ENCODE peak calls at places on chromosomes 12 and 14, in six cellular contexts. One of them, this sample, is unnamed.
A peak's percentile ranks its signal among the peaks of the same experiment; 100 is the strongest.

GRCh38 chr14:63383776-63384367 is 65.1 kb upstream of the GPHB5 start:
- DNase-seq in NCI-H1092: no peak
- DNase-seq in left ventricle myocardium superior: no peak
- DNase-seq in AG10803: no peak
- DNase-seq in kidney tubule cell: no peak
- DNase-seq in EH: no peak
- DNase-seq in this sample: no peak

GRCh38 chr12:124745891-124746570 is 117.6 kb downstream of the SCARB1 start:
- DNase-seq in NCI-H1092: peak; percentile 71
- DNase-seq in left ventricle myocardium superior: peak; percentile 95
- DNase-seq in AG10803: peak; percentile 97
- DNase-seq in kidney tubule cell: peak; percentile 90
- DNase-seq in EH: peak; percentile 96
- DNase-seq in this sample: peak; percentile 94

GRCh38 chr12:52947738-52948423 is 1.0 kb upstream of the KRT18 start:
- DNase-seq in NCI-H1092: no peak
- DNase-seq in left ventricle myocardium superior: no peak
- DNase-seq in AG10803: no peak
- DNase-seq in kidney tubule cell: no peak
- DNase-seq in EH: no peak
- DNase-seq in this sample: no peak

GRCh38 chr14:55180434-55180833 is 11.0 kb downstream of the DLGAP5 start:
- DNase-seq in NCI-H1092: no peak
- DNase-seq in left ventricle myocardium superior: no peak
- DNase-seq in AG10803: no peak
- DNase-seq in kidney tubule cell: peak; percentile 46
- DNase-seq in EH: peak; percentile 7
- DNase-seq in this sample: no peak

GRCh38 chr12:124236651-124237050 is 58.2 kb upstream of the RFLNA start:
- DNase-seq in NCI-H1092: no peak
- DNase-seq in left ventricle myocardium superior: no peak
- DNase-seq in AG10803: peak; percentile 87
- DNase-seq in kidney tubule cell: peak; percentile 96
- DNase-seq in EH: peak; percentile 94
- DNase-seq in this sample: peak; percentile 73

GRCh38 chr14:64208981-64209380 is 85.2 kb downstream of the ESR2 start:
- DNase-seq in NCI-H1092: no peak
- DNase-seq in left ventricle myocardium superior: no peak
- DNase-seq in AG10803: no peak
- DNase-seq in kidney tubule cell: no peak
- DNase-seq in EH: no peak
- DNase-seq in this sample: no peak

GRCh38 chr12:20220339-20220738 is 148.0 kb upstream of the PDE3A start:
- DNase-seq in NCI-H1092: peak; percentile 8
- DNase-seq in left ventricle myocardium superior: no peak
- DNase-seq in AG10803: peak; percentile 27
- DNase-seq in kidney tubule cell: peak; percentile 48
- DNase-seq in EH: peak; percentile 69
- DNase-seq in this sample: peak; percentile 40

GRCh38 chr12:3944620-3945019 is 71.4 kb upstream of the PARP11 start:
- DNase-seq in NCI-H1092: no peak
- DNase-seq in left ventricle myocardium superior: no peak
- DNase-seq in AG10803: no peak
- DNase-seq in kidney tubule cell: no peak
- DNase-seq in EH: no peak
- DNase-seq in this sample: no peak

GRCh38 chr14:34930591-34931069 is 52.2 kb upstream of the SRP54 start:
- DNase-seq in NCI-H1092: no peak
- DNase-seq in left ventricle myocardium superior: no peak
- DNase-seq in AG10803: no peak
- DNase-seq in kidney tubule cell: no peak
- DNase-seq in EH: no peak
- DNase-seq in this sample: no peak

This sample was measured in astrocyte of the cerebellum.